ENCODE peak calls at places on chromosome 11, in four cellular contexts. C is stimulated activated CD4-positive, alpha-beta T cell treated with anti-CD3 and anti-CD28 coated beads, Interleukin-4, amount 100 ng/mL, for 1 hour; Q is amniotic stem cell; D is EL. L is an unnamed sample.

GRCh38 chr11:108576523-108576922 is 17.0 kb downstream of the EXPH5 start:
- DNase-seq in C (no peak), Q (no peak), D (no peak), L (no peak)

GRCh38 chr11:61963282-61964057 is 4.0 kb downstream of the FTH1 start:
- DNase-seq in C (no peak), Q (no peak), D (peak; percentile 56), L (no peak)

GRCh38 chr11:47104337-47104950 is 72.2 kb downstream of the ARFGAP2 start:
- DNase-seq in C (no peak), Q (no peak), D (peak; percentile 53), L (no peak)

GRCh38 chr11:5242933-5243844 is 6.5 kb downstream of the HBG1 start:
- DNase-seq in C (no peak), Q (no peak), D (no peak), L (no peak)

GRCh38 chr11:127640822-127641485 is 640.4 kb upstream of the KIRREL3 start:
- DNase-seq in C (no peak), Q (no peak), D (no peak), L (no peak)

GRCh38 chr11:43830928-43831440 is 49.6 kb upstream of the ALKBH3 start:
- DNase-seq in C (peak; percentile 51), Q (peak; percentile 93), D (peak; percentile 99), L (peak; percentile 45)

GRCh38 chr11:103682318-103683184 is 353.9 kb upstream of the DDI1 start:
- DNase-seq in C (peak; percentile 3), Q (peak; percentile 39), D (peak; percentile 63), L (peak; percentile 22)

GRCh38 chr11:73270089-73270854 is 1.9 kb upstream of the P2RY6 start:
- DNase-seq in C (no peak), Q (no peak), D (no peak), L (no peak)

GRCh38 chr11:28144808-28145207 is 36.6 kb downstream of the METTL15 start:
- DNase-seq in C (no peak), Q (no peak), D (no peak), L (no peak)

GRCh38 chr11:20596629-20597129 is 2.7 kb upstream of the SLC6A5 start:
- DNase-seq in C (no peak), Q (no peak), D (no peak), L (no peak)

GRCh38 chr11:12784987-12785386 is 110.8 kb downstream of the TEAD1 start:
- DNase-seq in C (no peak), Q (no peak), D (no peak), L (no peak)

GRCh38 chr11:105168457-105168856 is 28.9 kb upstream of the CARD18 start:
- DNase-seq in C (no peak), Q (no peak), D (peak; percentile 60), L (no peak)

GRCh38 chr11:36354221-36355003 is 58.3 kb downstream of the PRR5L start:
- DNase-seq in C (no peak), Q (peak; percentile 54), D (peak; percentile 96), L (no peak)

GRCh38 chr11:44564653-44565007 is 833 bp upstream of the CD82 start:
- DNase-seq in C (no peak), Q (peak; percentile 75), D (peak; percentile 84), L (no peak)

GRCh38 chr11:119482561-119483001 is 59.6 kb upstream of the THY1 start:
- DNase-seq in C (no peak), Q (no peak), D (no peak), L (no peak)

GRCh38 chr11:132658696-132659095 is 873.6 kb downstream of the OPCML start:
- DNase-seq in C (no peak), Q (no peak), D (no peak), L (no peak)

GRCh38 chr11:1893581-1894359 is 2.1 kb upstream of the PRR33 start:
- DNase-seq in C (no peak), Q (no peak), D (no peak), L (no peak)

GRCh38 chr11:132519226-132519860 is 1013.0 kb downstream of the OPCML start:
- DNase-seq in C (no peak), Q (no peak), D (peak; percentile 20), L (no peak)

GRCh38 chr11:19800714-19801519 is 88.3 kb downstream of the NAV2 start:
- DNase-seq in C (no peak), Q (no peak), D (peak; percentile 8), L (no peak)

GRCh38 chr11:76629133-76629852 is 41.3 kb downstream of the LRRC32 start:
- DNase-seq in C (peak; percentile 16), Q (no peak), D (peak; percentile 63), L (no peak)

GRCh38 chr11:89161949-89162348 is 15.7 kb upstream of the TYR start:
- DNase-seq in C (no peak), Q (no peak), D (no peak), L (no peak)

GRCh38 chr11:120172054-120172881 is 34.4 kb upstream of the TRIM29 start:
- DNase-seq in C (peak; percentile 40), Q (peak; percentile 39), D (peak; percentile 66), L (peak; percentile 37)

GRCh38 chr11:59183768-59184167 is 11.8 kb downstream of the DTX4 start:
- DNase-seq in C (no peak), Q (no peak), D (no peak), L (no peak)

GRCh38 chr11:97363331-97363730 is 973.5 kb downstream of the JRKL start:
- DNase-seq in C (no peak), Q (no peak), D (no peak), L (no peak)

GRCh38 chr11:83367745-83368144 is 81.6 kb upstream of the CCDC90B start:
- DNase-seq in C (no peak), Q (no peak), D (no peak), L (no peak)

GRCh38 chr11:27011560-27012253 is 17.8 kb downstream of the FIBIN start:
- DNase-seq in C (no peak), Q (no peak), D (no peak), L (no peak)

GRCh38 chr11:43687120-43687791 is 6.7 kb downstream of the HSD17B12 start:
- DNase-seq in C (no peak), Q (no peak), D (peak; percentile 38), L (no peak)

GRCh38 chr11:112625816-112626215 is 335.4 kb upstream of the NCAM1 start:
- DNase-seq in C (no peak), Q (no peak), D (no peak), L (no peak)

GRCh38 chr11:63906585-63906984 is 10.4 kb downstream of the RCOR2 start:
- DNase-seq in C (peak; percentile 63), Q (no peak), D (no peak), L (peak; percentile 57)

GRCh38 chr11:6654281-6655019 is 1.2 kb downstream of the DCHS1 start:
- DNase-seq in C (no peak), Q (no peak), D (no peak), L (no peak)

GRCh38 chr11:28924007-28924406 is 815.8 kb downstream of the METTL15 start:
- DNase-seq in C (no peak), Q (no peak), D (no peak), L (no peak)

GRCh38 chr11:26599876-26600434 is 27.9 kb upstream of the MUC15 start:
- DNase-seq in C (no peak), Q (no peak), D (no peak), L (no peak)

GRCh38 chr11:32081129-32081641 is 9.7 kb upstream of the RCN1 start:
- DNase-seq in C (no peak), Q (no peak), D (peak; percentile 56), L (no peak)

GRCh38 chr11:107593941-107594340 is 3.0 kb downstream of the ELMOD1 start:
- DNase-seq in C (no peak), Q (no peak), D (no peak), L (no peak)